ENCODE peak calls at places on chromosomes 7 and 10, in six cellular contexts. One of them, this sample, is unnamed.

GRCh38 chr10:84089162-84089561 is 50.1 kb upstream of the GHITM start:
- DNase-seq in cardiac fibroblast: peak; percentile 33
- DNase-seq in AG10803: no peak
- DNase-seq in foreskin fibroblast: no peak
- DNase-seq in fibroblast of lung: no peak
- DNase-seq in PC-3: no peak
- DNase-seq in this sample: no peak

GRCh38 chr10:110996256-110996655 is 76.9 kb downstream of the SHOC2 start:
- DNase-seq in cardiac fibroblast: no peak
- DNase-seq in AG10803: no peak
- DNase-seq in foreskin fibroblast: no peak
- DNase-seq in fibroblast of lung: no peak
- DNase-seq in PC-3: no peak
- DNase-seq in this sample: no peak

GRCh38 chr7:44224216-44224950 is 23.6 kb downstream of the YKT6 start:
- DNase-seq in cardiac fibroblast: no peak
- DNase-seq in AG10803: no peak
- DNase-seq in foreskin fibroblast: no peak
- DNase-seq in fibroblast of lung: no peak
- DNase-seq in PC-3: no peak
- DNase-seq in this sample: peak; percentile 34

GRCh38 chr7:81161459-81162075 is 242.7 kb upstream of the SEMA3C start:
- DNase-seq in cardiac fibroblast: peak; percentile 79
- DNase-seq in AG10803: peak; percentile 96
- DNase-seq in foreskin fibroblast: peak; percentile 87
- DNase-seq in fibroblast of lung: peak; percentile 94
- DNase-seq in PC-3: peak; percentile 90
- DNase-seq in this sample: peak; percentile 94

GRCh38 chr10:106931159-106931852 is 233.2 kb downstream of the SORCS1 start:
- DNase-seq in cardiac fibroblast: no peak
- DNase-seq in AG10803: no peak
- DNase-seq in foreskin fibroblast: no peak
- DNase-seq in fibroblast of lung: no peak
- DNase-seq in PC-3: no peak
- DNase-seq in this sample: no peak

GRCh38 chr10:78844956-78845355 is 223.8 kb upstream of the ZMIZ1 start:
- DNase-seq in cardiac fibroblast: no peak
- DNase-seq in AG10803: no peak
- DNase-seq in foreskin fibroblast: no peak
- DNase-seq in fibroblast of lung: no peak
- DNase-seq in PC-3: peak; percentile 53
- DNase-seq in this sample: no peak

GRCh38 chr7:46786221-46786951 is 795.5 kb downstream of the TNS3 start:
- DNase-seq in cardiac fibroblast: no peak
- DNase-seq in AG10803: peak; percentile 17
- DNase-seq in foreskin fibroblast: peak; percentile 72
- DNase-seq in fibroblast of lung: no peak
- DNase-seq in PC-3: peak; percentile 96
- DNase-seq in this sample: peak; percentile 93

GRCh38 chr10:48209246-48209645 is 65.2 kb downstream of the FRMPD2 start:
- DNase-seq in cardiac fibroblast: peak; percentile 4
- DNase-seq in AG10803: no peak
- DNase-seq in foreskin fibroblast: peak; percentile 9
- DNase-seq in fibroblast of lung: peak; percentile 23
- DNase-seq in PC-3: peak; percentile 26
- DNase-seq in this sample: no peak

GRCh38 chr10:99966306-99966705 is 43.4 kb downstream of the DNMBP start:
- DNase-seq in cardiac fibroblast: peak; percentile 60
- DNase-seq in AG10803: peak; percentile 81
- DNase-seq in foreskin fibroblast: peak; percentile 89
- DNase-seq in fibroblast of lung: peak; percentile 48
- DNase-seq in PC-3: peak; percentile 95
- DNase-seq in this sample: peak; percentile 80

GRCh38 chr7:36188923-36189322 is 35.9 kb downstream of the EEPD1 start:
- DNase-seq in cardiac fibroblast: no peak
- DNase-seq in AG10803: no peak
- DNase-seq in foreskin fibroblast: no peak
- DNase-seq in fibroblast of lung: no peak
- DNase-seq in PC-3: no peak
- DNase-seq in this sample: no peak

GRCh38 chr7:155363146-155363539 is 65.5 kb downstream of the INSIG1 start:
- DNase-seq in cardiac fibroblast: no peak
- DNase-seq in AG10803: no peak
- DNase-seq in foreskin fibroblast: no peak
- DNase-seq in fibroblast of lung: no peak
- DNase-seq in PC-3: no peak
- DNase-seq in this sample: no peak

GRCh38 chr7:75957021-75957736 is 37.2 kb downstream of the TMEM120A start:
- DNase-seq in cardiac fibroblast: peak; percentile 16
- DNase-seq in AG10803: no peak
- DNase-seq in foreskin fibroblast: no peak
- DNase-seq in fibroblast of lung: no peak
- DNase-seq in PC-3: no peak
- DNase-seq in this sample: peak; percentile 46

GRCh38 chr10:74912674-74913073 is 86.3 kb downstream of the KAT6B start:
- DNase-seq in cardiac fibroblast: no peak
- DNase-seq in AG10803: no peak
- DNase-seq in foreskin fibroblast: no peak
- DNase-seq in fibroblast of lung: no peak
- DNase-seq in PC-3: no peak
- DNase-seq in this sample: no peak
- H3K4me3 ChIP-seq in cardiac fibroblast: no peak overlapping the region
- H3K4me3 ChIP-seq in AG10803: no peak overlapping the region
- H3K4me3 ChIP-seq in foreskin fibroblast: no peak overlapping the region
- H3K4me3 ChIP-seq in fibroblast of lung: no peak overlapping the region
- H3K4me3 ChIP-seq in PC-3: no peak overlapping the region
- H3K4me3 ChIP-seq in this sample: no peak overlapping the region

DNA sequence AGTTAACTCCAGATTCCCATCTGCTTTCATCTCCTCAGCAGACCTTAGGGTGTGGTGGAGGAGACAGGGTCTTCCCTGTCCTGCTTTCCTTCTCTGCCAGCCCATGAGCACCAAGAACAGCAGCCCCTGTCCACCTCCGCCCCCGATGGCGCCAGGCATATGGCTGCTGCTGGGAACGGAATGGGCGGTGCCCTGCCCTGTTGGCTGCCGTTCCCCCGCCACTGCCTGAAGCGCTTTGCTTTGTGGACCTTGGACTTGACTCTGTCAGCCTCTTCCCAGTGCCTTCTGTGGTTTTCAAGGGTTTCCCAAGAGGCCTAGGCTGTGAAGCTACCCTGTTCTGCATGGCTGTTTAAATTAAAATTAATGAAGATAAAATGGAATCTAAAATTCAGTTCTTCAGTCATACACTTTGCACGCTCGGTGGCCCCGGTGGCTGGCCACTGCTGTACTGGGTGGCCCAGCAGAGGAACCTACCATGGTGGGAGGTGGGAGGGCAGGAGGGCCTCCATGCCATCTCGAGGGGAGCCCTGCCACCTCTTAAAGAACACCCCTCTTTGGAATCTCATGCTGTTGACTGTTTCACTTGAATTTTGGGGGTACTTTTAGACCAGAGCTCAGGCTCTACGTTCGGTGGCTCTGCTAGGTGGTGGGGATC is 78.7 kb downstream of the NKX6-2 start:
- DNase-seq in cardiac fibroblast: no peak
- DNase-seq in AG10803: no peak
- DNase-seq in foreskin fibroblast: no peak
- DNase-seq in fibroblast of lung: no peak
- DNase-seq in PC-3: no peak
- DNase-seq in this sample: no peak
- TF ChIP-seq CTCF in cardiac fibroblast: no peak
- TF ChIP-seq CTCF in AG10803: no peak
- TF ChIP-seq CTCF in foreskin fibroblast: no peak
- TF ChIP-seq CTCF in fibroblast of lung: no peak
- TF ChIP-seq CTCF in PC-3: no peak
- TF ChIP-seq CTCF in this sample: no peak

DNA sequence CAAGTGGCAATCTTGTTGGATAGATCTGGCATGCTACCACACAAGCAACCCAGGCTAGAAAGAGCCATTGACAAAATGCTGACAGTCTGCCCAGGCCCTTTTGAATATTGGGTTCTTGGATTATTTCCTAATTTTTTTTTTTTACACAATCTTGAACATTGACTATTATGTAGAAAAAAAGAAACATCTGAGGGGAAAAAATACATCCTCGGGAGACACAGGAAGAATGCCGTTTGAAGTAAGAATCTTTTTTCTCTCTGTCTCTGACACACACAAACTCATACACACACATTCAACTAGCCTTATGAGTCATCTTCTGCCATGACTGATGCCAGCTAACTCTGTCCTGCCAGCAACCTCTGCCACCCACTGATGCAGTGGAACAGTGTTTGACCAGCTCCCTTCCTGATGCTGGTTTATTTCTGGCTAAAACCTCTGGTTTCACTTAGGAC is 47.2 kb downstream of the SORBS1 start:
- DNase-seq in cardiac fibroblast: peak; percentile 69
- DNase-seq in AG10803: peak; percentile 68
- DNase-seq in foreskin fibroblast: peak; percentile 14
- DNase-seq in fibroblast of lung: peak; percentile 27
- DNase-seq in PC-3: peak; percentile 79
- DNase-seq in this sample: peak; percentile 78
- H3K4me3 ChIP-seq in cardiac fibroblast: no peak overlapping the region
- H3K4me3 ChIP-seq in AG10803: no peak overlapping the region
- H3K4me3 ChIP-seq in foreskin fibroblast: no peak overlapping the region
- H3K4me3 ChIP-seq in fibroblast of lung: no peak overlapping the region
- H3K4me3 ChIP-seq in PC-3: no peak overlapping the region
- H3K4me3 ChIP-seq in this sample: no peak overlapping the region

DNA sequence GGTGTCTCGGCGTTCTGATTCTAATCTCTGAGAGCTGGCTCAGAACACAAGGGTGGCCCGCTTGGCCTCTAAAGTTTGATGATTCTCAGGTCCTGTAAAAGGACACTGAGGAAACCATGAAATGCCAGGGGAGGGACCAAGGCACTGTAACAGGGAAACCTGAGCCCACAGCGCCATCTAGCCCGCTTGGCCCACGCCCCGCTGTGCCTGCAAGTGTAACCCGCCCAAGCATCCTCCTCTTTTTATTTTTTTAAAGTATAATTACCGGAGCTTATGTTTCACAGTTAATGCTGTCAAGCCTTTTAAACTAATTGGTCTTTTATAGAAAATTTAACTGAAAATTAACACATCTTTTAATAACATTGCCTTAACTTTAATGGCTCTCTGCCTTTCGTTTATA is 734.7 kb downstream of the KCNMA1 start:
- DNase-seq in cardiac fibroblast: peak; percentile 48
- DNase-seq in AG10803: no peak
- DNase-seq in foreskin fibroblast: no peak
- DNase-seq in fibroblast of lung: peak; percentile 37
- DNase-seq in PC-3: peak; percentile 74
- DNase-seq in this sample: peak; percentile 51
- TF ChIP-seq CTCF in cardiac fibroblast: peak; percentile 56
- TF ChIP-seq CTCF in AG10803: no peak
- TF ChIP-seq CTCF in foreskin fibroblast: peak; percentile 8
- TF ChIP-seq CTCF in fibroblast of lung: no peak
- TF ChIP-seq CTCF in PC-3: peak; percentile 95
- TF ChIP-seq CTCF in this sample: peak; percentile 41

This sample was measured in epithelial cell of esophagus.